ENCODE peak calls at places on chromosomes 7 and 10, in ten cellular contexts. One of them, this sample, is unnamed.

GRCh38 chr7:40493609-40494041 is 358.8 kb downstream of the SUGCT start:
- DNase-seq in heart right ventricle: no peak
- DNase-seq in A549: no peak
- DNase-seq in dorsolateral prefrontal cortex: no peak
- DNase-seq in fibroblast of lung: no peak
- DNase-seq in aorta: no peak
- DNase-seq in tibial artery: no peak
- DNase-seq in prostate gland: no peak
- DNase-seq in IMR-90: no peak
- DNase-seq in CD4-positive, CD25-positive, alpha-beta regulatory T cell: no peak
- DNase-seq in this sample: no peak

GRCh38 chr7:665251-665650 is 61.2 kb upstream of the DNAAF5 start:
- DNase-seq in tibial artery: peak
- DNase-seq in CD4-positive, CD25-positive, alpha-beta regulatory T cell: no peak
- DNase-seq in prostate gland: no peak
- DNase-seq in dorsolateral prefrontal cortex: no peak
- DNase-seq in fibroblast of lung: peak
- DNase-seq in aorta: no peak
- DNase-seq in IMR-90: peak
- DNase-seq in heart right ventricle: no peak
- DNase-seq in A549: no peak
- DNase-seq in this sample: no peak

GRCh38 chr10:62715383-62715782 is 89.1 kb upstream of the ADO start:
- DNase-seq in IMR-90: no peak
- DNase-seq in fibroblast of lung: no peak
- DNase-seq in tibial artery: no peak
- DNase-seq in A549: no peak
- DNase-seq in aorta: no peak
- DNase-seq in CD4-positive, CD25-positive, alpha-beta regulatory T cell: no peak
- DNase-seq in prostate gland: no peak
- DNase-seq in heart right ventricle: no peak
- DNase-seq in dorsolateral prefrontal cortex: no peak
- DNase-seq in this sample: no peak

GRCh38 chr7:10739401-10739800 is 234.3 kb upstream of the PHF14 start:
- DNase-seq in heart right ventricle: no peak
- DNase-seq in IMR-90: no peak
- DNase-seq in aorta: no peak
- DNase-seq in tibial artery: no peak
- DNase-seq in CD4-positive, CD25-positive, alpha-beta regulatory T cell: no peak
- DNase-seq in dorsolateral prefrontal cortex: no peak
- DNase-seq in A549: no peak
- DNase-seq in fibroblast of lung: no peak
- DNase-seq in prostate gland: no peak
- DNase-seq in this sample: no peak

GRCh38 chr7:75937958-75938786 is 23.2 kb downstream of the POR start:
- DNase-seq in tibial artery: peak
- DNase-seq in A549: peak
- DNase-seq in prostate gland: no peak
- DNase-seq in dorsolateral prefrontal cortex: peak
- DNase-seq in heart right ventricle: peak
- DNase-seq in CD4-positive, CD25-positive, alpha-beta regulatory T cell: no peak
- DNase-seq in aorta: peak
- DNase-seq in fibroblast of lung: peak
- DNase-seq in IMR-90: peak
- DNase-seq in this sample: no peak

GRCh38 chr10:86707505-86707904 is 39.2 kb downstream of the LDB3 start:
- DNase-seq in tibial artery: no peak
- DNase-seq in fibroblast of lung: no peak
- DNase-seq in heart right ventricle: no peak
- DNase-seq in prostate gland: no peak
- DNase-seq in dorsolateral prefrontal cortex: no peak
- DNase-seq in A549: no peak
- DNase-seq in aorta: peak
- DNase-seq in CD4-positive, CD25-positive, alpha-beta regulatory T cell: no peak
- DNase-seq in IMR-90: no peak
- DNase-seq in this sample: no peak

GRCh38 chr7:2100278-2101205 is 132.2 kb downstream of the MAD1L1 start:
- DNase-seq in tibial artery: no peak
- DNase-seq in IMR-90: no peak
- DNase-seq in dorsolateral prefrontal cortex: no peak
- DNase-seq in A549: no peak
- DNase-seq in prostate gland: no peak
- DNase-seq in CD4-positive, CD25-positive, alpha-beta regulatory T cell: peak
- DNase-seq in aorta: no peak
- DNase-seq in fibroblast of lung: no peak
- DNase-seq in heart right ventricle: no peak
- DNase-seq in this sample: no peak

GRCh38 chr7:144404911-144405310 is 1.4 kb upstream of the NOBOX start:
- DNase-seq in heart right ventricle: no peak
- DNase-seq in aorta: no peak
- DNase-seq in A549: no peak
- DNase-seq in tibial artery: no peak
- DNase-seq in IMR-90: no peak
- DNase-seq in dorsolateral prefrontal cortex: no peak
- DNase-seq in prostate gland: no peak
- DNase-seq in fibroblast of lung: peak
- DNase-seq in CD4-positive, CD25-positive, alpha-beta regulatory T cell: no peak
- DNase-seq in this sample: no peak

GRCh38 chr10:77667426-77668324 is 30.1 kb upstream of the KCNMA1 start:
- DNase-seq in prostate gland: no peak
- DNase-seq in CD4-positive, CD25-positive, alpha-beta regulatory T cell: no peak
- DNase-seq in tibial artery: no peak
- DNase-seq in heart right ventricle: no peak
- DNase-seq in dorsolateral prefrontal cortex: no peak
- DNase-seq in A549: no peak
- DNase-seq in fibroblast of lung: no peak
- DNase-seq in aorta: no peak
- DNase-seq in IMR-90: no peak
- DNase-seq in this sample: no peak

GRCh38 chr7:17041324-17041723 is 159.5 kb upstream of the AGR3 start:
- DNase-seq in A549: no peak
- DNase-seq in prostate gland: no peak
- DNase-seq in aorta: no peak
- DNase-seq in dorsolateral prefrontal cortex: no peak
- DNase-seq in heart right ventricle: no peak
- DNase-seq in CD4-positive, CD25-positive, alpha-beta regulatory T cell: no peak
- DNase-seq in IMR-90: peak
- DNase-seq in tibial artery: no peak
- DNase-seq in fibroblast of lung: peak
- DNase-seq in this sample: no peak

GRCh38 chr7:17986826-17987225 is 40.8 kb downstream of the PRPS1L1 start:
- DNase-seq in tibial artery: no peak
- DNase-seq in prostate gland: no peak
- DNase-seq in aorta: no peak
- DNase-seq in A549: no peak
- DNase-seq in heart right ventricle: no peak
- DNase-seq in dorsolateral prefrontal cortex: no peak
- DNase-seq in IMR-90: peak
- DNase-seq in CD4-positive, CD25-positive, alpha-beta regulatory T cell: no peak
- DNase-seq in fibroblast of lung: peak
- DNase-seq in this sample: no peak

DNA sequence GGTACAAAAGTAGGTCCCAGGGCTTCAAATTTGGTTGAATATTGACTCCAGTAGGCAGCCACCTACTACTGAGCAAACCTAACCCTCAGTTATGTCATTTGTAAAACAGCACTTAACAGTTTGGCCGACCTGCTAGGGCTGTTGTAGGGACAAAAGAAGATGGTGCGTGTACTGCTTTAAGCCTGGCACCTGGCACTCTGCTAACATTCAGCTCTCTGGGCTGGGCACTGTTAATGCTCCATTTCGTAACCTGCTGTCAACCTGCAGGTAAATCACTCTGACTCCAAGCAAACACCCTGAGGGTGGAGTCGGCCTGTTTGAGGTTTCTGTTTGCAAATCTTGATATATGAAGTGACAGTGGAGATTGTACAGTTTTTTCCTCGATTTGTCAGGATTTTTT is 7.2 kb downstream of the ZKSCAN1 start:
- DNase-seq in heart right ventricle: no peak
- DNase-seq in IMR-90: no peak
- DNase-seq in prostate gland: peak
- DNase-seq in tibial artery: peak
- DNase-seq in aorta: no peak
- DNase-seq in fibroblast of lung: no peak
- DNase-seq in dorsolateral prefrontal cortex: no peak
- DNase-seq in CD4-positive, CD25-positive, alpha-beta regulatory T cell: no peak
- DNase-seq in A549: no peak
- DNase-seq in this sample: no peak
- H3K27ac ChIP-seq in heart right ventricle: no peak
- H3K27ac ChIP-seq in IMR-90: no peak
- H3K27ac ChIP-seq in prostate gland: peak
- H3K27ac ChIP-seq in tibial artery: no peak
- H3K27ac ChIP-seq in aorta: no peak
- H3K27ac ChIP-seq in fibroblast of lung: no peak
- H3K27ac ChIP-seq in dorsolateral prefrontal cortex: no peak
- H3K27ac ChIP-seq in CD4-positive, CD25-positive, alpha-beta regulatory T cell: no peak
- H3K27ac ChIP-seq in A549: no peak
- H3K27ac ChIP-seq in this sample: no peak

DNA sequence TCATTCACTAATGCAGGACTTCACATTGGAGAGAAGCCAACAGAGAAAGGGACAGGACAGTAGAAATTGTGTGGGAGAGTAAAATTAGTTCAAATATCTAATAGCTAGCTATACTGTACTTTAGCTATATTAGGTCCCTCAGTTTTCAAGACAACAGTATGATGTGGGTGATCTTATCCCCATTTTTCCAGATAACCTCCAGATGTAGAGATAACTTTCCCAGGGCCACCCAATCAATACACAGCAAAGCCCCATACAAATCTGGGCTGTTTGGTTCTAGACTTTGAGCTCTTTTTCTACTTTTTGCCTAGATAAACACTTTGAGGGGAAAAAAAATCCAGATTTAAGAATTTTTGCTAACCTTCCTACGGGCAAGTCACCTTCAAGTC is 482 bp upstream of the CLDN12 start:
- DNase-seq in tibial artery: no peak
- DNase-seq in heart right ventricle: no peak
- DNase-seq in aorta: no peak
- DNase-seq in A549: no peak
- DNase-seq in fibroblast of lung: no peak
- DNase-seq in prostate gland: no peak
- DNase-seq in CD4-positive, CD25-positive, alpha-beta regulatory T cell: no peak
- DNase-seq in dorsolateral prefrontal cortex: no peak
- DNase-seq in IMR-90: no peak
- DNase-seq in this sample: no peak
- H3K4me3 ChIP-seq in tibial artery: peak
- H3K4me3 ChIP-seq in heart right ventricle: peak
- H3K4me3 ChIP-seq in aorta: peak
- H3K4me3 ChIP-seq in A549: peak
- H3K4me3 ChIP-seq in fibroblast of lung: peak
- H3K4me3 ChIP-seq in prostate gland: peak
- H3K4me3 ChIP-seq in CD4-positive, CD25-positive, alpha-beta regulatory T cell: peak
- H3K4me3 ChIP-seq in dorsolateral prefrontal cortex: peak
- H3K4me3 ChIP-seq in IMR-90: peak
- H3K4me3 ChIP-seq in this sample: peak

DNA sequence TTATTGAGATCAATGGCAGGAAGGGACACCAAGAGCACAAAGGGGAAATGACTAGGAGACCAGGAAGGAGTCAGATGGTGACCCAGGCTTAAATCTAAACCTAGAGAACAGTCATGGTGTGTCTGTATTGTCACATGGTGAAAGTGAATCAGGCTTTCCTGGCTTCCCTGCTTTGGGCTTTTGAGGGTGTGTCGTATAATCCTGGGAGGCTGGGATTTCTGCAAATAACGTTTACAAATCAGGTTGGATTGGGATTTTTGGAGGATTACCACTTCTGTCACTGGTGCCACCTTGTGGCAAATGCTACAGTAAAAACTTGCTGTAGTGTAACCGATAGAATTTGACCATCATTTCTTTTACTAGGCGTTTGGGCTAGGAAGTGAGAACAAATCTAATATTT is 502.6 kb downstream of the NRG3 start:
- DNase-seq in prostate gland: no peak
- DNase-seq in aorta: no peak
- DNase-seq in IMR-90: no peak
- DNase-seq in fibroblast of lung: peak
- DNase-seq in heart right ventricle: no peak
- DNase-seq in A549: no peak
- DNase-seq in tibial artery: no peak
- DNase-seq in dorsolateral prefrontal cortex: no peak
- DNase-seq in CD4-positive, CD25-positive, alpha-beta regulatory T cell: no peak
- DNase-seq in this sample: no peak
- H3K27ac ChIP-seq in prostate gland: no peak
- H3K27ac ChIP-seq in aorta: no peak
- H3K27ac ChIP-seq in IMR-90: no peak
- H3K27ac ChIP-seq in fibroblast of lung: no peak
- H3K27ac ChIP-seq in heart right ventricle: no peak
- H3K27ac ChIP-seq in A549: no peak
- H3K27ac ChIP-seq in tibial artery: no peak
- H3K27ac ChIP-seq in dorsolateral prefrontal cortex: no peak
- H3K27ac ChIP-seq in CD4-positive, CD25-positive, alpha-beta regulatory T cell: no peak
- H3K27ac ChIP-seq in this sample: no peak

DNA sequence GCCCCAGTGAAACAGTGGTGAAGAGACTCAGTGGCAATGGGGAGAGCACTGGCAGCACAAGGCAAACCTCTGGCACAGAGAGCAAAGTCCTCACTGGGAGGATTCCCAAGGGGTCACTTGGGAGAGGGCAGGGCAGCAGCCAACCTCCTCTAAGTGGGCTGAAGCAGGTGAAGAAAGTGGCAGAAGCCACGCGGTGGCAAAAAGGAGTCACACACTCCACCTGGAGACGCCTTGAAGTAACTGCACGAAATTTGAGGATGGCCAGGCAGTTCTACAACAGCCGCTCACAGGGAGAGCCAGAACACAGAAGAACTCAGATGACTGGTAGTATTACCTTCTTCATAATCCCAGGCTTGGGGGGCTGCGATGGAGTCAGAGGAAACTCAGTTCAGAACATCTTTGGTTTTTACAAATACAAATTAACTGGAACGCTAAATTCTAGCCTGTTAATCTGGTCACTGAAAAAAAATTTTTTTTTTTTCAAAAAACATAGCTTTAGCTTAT is 603 bp upstream of the IL6 start:
- DNase-seq in tibial artery: no peak
- DNase-seq in aorta: peak
- DNase-seq in dorsolateral prefrontal cortex: no peak
- DNase-seq in heart right ventricle: peak
- DNase-seq in CD4-positive, CD25-positive, alpha-beta regulatory T cell: peak
- DNase-seq in A549: peak
- DNase-seq in IMR-90: peak
- DNase-seq in fibroblast of lung: peak
- DNase-seq in prostate gland: peak
- DNase-seq in this sample: no peak
- H3K4me3 ChIP-seq in tibial artery: peak
- H3K4me3 ChIP-seq in aorta: no peak
- H3K4me3 ChIP-seq in dorsolateral prefrontal cortex: no peak
- H3K4me3 ChIP-seq in heart right ventricle: peak
- H3K4me3 ChIP-seq in CD4-positive, CD25-positive, alpha-beta regulatory T cell: no peak
- H3K4me3 ChIP-seq in A549: no peak
- H3K4me3 ChIP-seq in IMR-90: no peak
- H3K4me3 ChIP-seq in fibroblast of lung: peak
- H3K4me3 ChIP-seq in prostate gland: no peak
- H3K4me3 ChIP-seq in this sample: no peak

DNA sequence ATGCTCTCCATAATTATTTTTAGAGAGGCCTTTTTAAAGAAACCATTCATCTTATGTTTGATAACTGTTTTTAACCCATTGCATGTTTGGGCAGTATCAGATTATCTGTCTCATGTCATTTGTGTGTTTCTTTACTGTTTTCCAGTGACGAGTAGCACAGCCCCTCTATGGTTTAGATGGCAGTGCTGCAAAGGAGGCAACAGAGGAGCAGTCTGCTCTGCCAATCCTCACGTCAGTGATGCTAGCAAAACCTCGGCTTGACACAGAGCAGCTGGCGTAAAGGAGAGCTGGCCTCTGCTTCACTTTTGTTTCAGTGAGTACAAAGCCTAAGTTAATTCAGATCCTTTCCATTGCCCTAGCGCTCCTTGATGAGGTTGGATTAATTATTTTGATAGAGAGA is 80.4 kb upstream of the GARIN1A start:
- DNase-seq in CD4-positive, CD25-positive, alpha-beta regulatory T cell: no peak
- DNase-seq in A549: no peak
- DNase-seq in IMR-90: no peak
- DNase-seq in aorta: no peak
- DNase-seq in dorsolateral prefrontal cortex: no peak
- DNase-seq in prostate gland: no peak
- DNase-seq in tibial artery: no peak
- DNase-seq in heart right ventricle: no peak
- DNase-seq in fibroblast of lung: no peak
- DNase-seq in this sample: no peak
- H3K27ac ChIP-seq in CD4-positive, CD25-positive, alpha-beta regulatory T cell: no peak
- H3K27ac ChIP-seq in A549: no peak
- H3K27ac ChIP-seq in IMR-90: no peak
- H3K27ac ChIP-seq in aorta: no peak
- H3K27ac ChIP-seq in dorsolateral prefrontal cortex: peak
- H3K27ac ChIP-seq in prostate gland: no peak
- H3K27ac ChIP-seq in tibial artery: no peak
- H3K27ac ChIP-seq in heart right ventricle: no peak
- H3K27ac ChIP-seq in fibroblast of lung: no peak
- H3K27ac ChIP-seq in this sample: no peak

This sample was measured in CD8-positive, alpha-beta T cell.